ENCODE peak calls at places on chromosomes 16 and 17, in five cellular contexts. One of them, this sample, is unnamed.
A peak's percentile ranks its signal among the peaks of the same experiment; 100 is the strongest.

GRCh38 chr16:2712063-2712441 is 8.0 kb downstream of the PRSS27 start:
- DNase-seq in non-pigmented ciliary epithelial cell: no peak
- DNase-seq in substantia nigra: no peak
- DNase-seq in activated T-helper 1 cell treated with anti-CD3 and anti-CD28 coated beads, Interleukin-2, amount 50 U/mL, for 16 hours: no peak
- DNase-seq in CMK: no peak
- DNase-seq in this sample: no peak

GRCh38 chr16:19114359-19115147 is 789 bp downstream of the ITPRIPL2 start:
- DNase-seq in substantia nigra: no peak
- DNase-seq in non-pigmented ciliary epithelial cell: no peak
- DNase-seq in activated T-helper 1 cell treated with anti-CD3 and anti-CD28 coated beads, Interleukin-2, amount 50 U/mL, for 16 hours: no peak
- DNase-seq in CMK: no peak
- DNase-seq in this sample: peak; percentile 77

GRCh38 chr16:50441758-50442157 is 73.0 kb upstream of the BRD7 start:
- DNase-seq in non-pigmented ciliary epithelial cell: no peak
- DNase-seq in CMK: no peak
- DNase-seq in substantia nigra: no peak
- DNase-seq in activated T-helper 1 cell treated with anti-CD3 and anti-CD28 coated beads, Interleukin-2, amount 50 U/mL, for 16 hours: no peak
- DNase-seq in this sample: no peak

GRCh38 chr17:81976332-81977210 is 858 bp upstream of the ASPSCR1 start:
- DNase-seq in substantia nigra: no peak
- DNase-seq in non-pigmented ciliary epithelial cell: no peak
- DNase-seq in CMK: no peak
- DNase-seq in activated T-helper 1 cell treated with anti-CD3 and anti-CD28 coated beads, Interleukin-2, amount 50 U/mL, for 16 hours: no peak
- DNase-seq in this sample: no peak

GRCh38 chr17:72576289-72576759 is 455.5 kb downstream of the SOX9 start:
- DNase-seq in CMK: no peak
- DNase-seq in substantia nigra: no peak
- DNase-seq in activated T-helper 1 cell treated with anti-CD3 and anti-CD28 coated beads, Interleukin-2, amount 50 U/mL, for 16 hours: no peak
- DNase-seq in non-pigmented ciliary epithelial cell: no peak
- DNase-seq in this sample: no peak

GRCh38 chr16:47592232-47592631 is 131.1 kb downstream of the PHKB start:
- DNase-seq in activated T-helper 1 cell treated with anti-CD3 and anti-CD28 coated beads, Interleukin-2, amount 50 U/mL, for 16 hours: no peak
- DNase-seq in non-pigmented ciliary epithelial cell: no peak
- DNase-seq in CMK: no peak
- DNase-seq in substantia nigra: no peak
- DNase-seq in this sample: no peak

GRCh38 chr16:57742543-57742942 is 7.0 kb downstream of the KATNB1 start:
- DNase-seq in activated T-helper 1 cell treated with anti-CD3 and anti-CD28 coated beads, Interleukin-2, amount 50 U/mL, for 16 hours: no peak
- DNase-seq in substantia nigra: no peak
- DNase-seq in CMK: no peak
- DNase-seq in non-pigmented ciliary epithelial cell: no peak
- DNase-seq in this sample: no peak

GRCh38 chr17:7852262-7852670 is 2.6 kb upstream of the TMEM88 start:
- DNase-seq in activated T-helper 1 cell treated with anti-CD3 and anti-CD28 coated beads, Interleukin-2, amount 50 U/mL, for 16 hours: no peak
- DNase-seq in non-pigmented ciliary epithelial cell: no peak
- DNase-seq in CMK: no peak
- DNase-seq in substantia nigra: no peak
- DNase-seq in this sample: no peak

GRCh38 chr17:65371702-65372101 is 189.7 kb downstream of the AXIN2 start:
- DNase-seq in activated T-helper 1 cell treated with anti-CD3 and anti-CD28 coated beads, Interleukin-2, amount 50 U/mL, for 16 hours: no peak
- DNase-seq in non-pigmented ciliary epithelial cell: no peak
- DNase-seq in substantia nigra: no peak
- DNase-seq in CMK: no peak
- DNase-seq in this sample: no peak

GRCh38 chr16:50025544-50025931 is 513 bp downstream of the CNEP1R1 start:
- DNase-seq in substantia nigra: no peak
- DNase-seq in CMK: no peak
- DNase-seq in activated T-helper 1 cell treated with anti-CD3 and anti-CD28 coated beads, Interleukin-2, amount 50 U/mL, for 16 hours: no peak
- DNase-seq in non-pigmented ciliary epithelial cell: no peak
- DNase-seq in this sample: no peak

GRCh38 chr16:75541236-75541635 is 5.3 kb upstream of the CHST5 start:
- DNase-seq in non-pigmented ciliary epithelial cell: no peak
- DNase-seq in CMK: no peak
- DNase-seq in substantia nigra: no peak
- DNase-seq in activated T-helper 1 cell treated with anti-CD3 and anti-CD28 coated beads, Interleukin-2, amount 50 U/mL, for 16 hours: no peak
- DNase-seq in this sample: no peak

GRCh38 chr17:10657866-10658265 is 757 bp upstream of the MYH3 start:
- DNase-seq in substantia nigra: no peak
- DNase-seq in CMK: no peak
- DNase-seq in non-pigmented ciliary epithelial cell: no peak
- DNase-seq in activated T-helper 1 cell treated with anti-CD3 and anti-CD28 coated beads, Interleukin-2, amount 50 U/mL, for 16 hours: no peak
- DNase-seq in this sample: no peak

GRCh38 chr16:89324056-89325010 is 106.8 kb downstream of the ZNF778 start:
- DNase-seq in non-pigmented ciliary epithelial cell: peak; percentile 83
- DNase-seq in substantia nigra: no peak
- DNase-seq in CMK: no peak
- DNase-seq in activated T-helper 1 cell treated with anti-CD3 and anti-CD28 coated beads, Interleukin-2, amount 50 U/mL, for 16 hours: no peak
- DNase-seq in this sample: no peak

GRCh38 chr16:23874613-23875294 is 39.0 kb downstream of the PRKCB start:
- DNase-seq in substantia nigra: no peak
- DNase-seq in activated T-helper 1 cell treated with anti-CD3 and anti-CD28 coated beads, Interleukin-2, amount 50 U/mL, for 16 hours: no peak
- DNase-seq in CMK: no peak
- DNase-seq in non-pigmented ciliary epithelial cell: no peak
- DNase-seq in this sample: no peak

GRCh38 chr16:71258371-71258770 is 27.8 kb upstream of the HYDIN start:
- DNase-seq in CMK: no peak
- DNase-seq in non-pigmented ciliary epithelial cell: no peak
- DNase-seq in activated T-helper 1 cell treated with anti-CD3 and anti-CD28 coated beads, Interleukin-2, amount 50 U/mL, for 16 hours: no peak
- DNase-seq in substantia nigra: no peak
- DNase-seq in this sample: no peak

GRCh38 chr17:38509772-38510423 is 81.6 kb downstream of the ARHGAP23 start:
- DNase-seq in substantia nigra: no peak
- DNase-seq in non-pigmented ciliary epithelial cell: no peak
- DNase-seq in activated T-helper 1 cell treated with anti-CD3 and anti-CD28 coated beads, Interleukin-2, amount 50 U/mL, for 16 hours: no peak
- DNase-seq in CMK: no peak
- DNase-seq in this sample: no peak

This sample was measured in cardiac septum.